ENCODE peak calls at places on chromosomes 7 and 10, in nine cellular contexts. J is breast epithelium; H is neural progenitor cell; R is pancreas; X is CD8-positive, alpha-beta memory T cell; Q is tibial artery; U is heart right ventricle; O is sigmoid colon; F is cardiac muscle cell. I is an unnamed sample. For H3K27me3 and H3K4me1, the result is how much of the 10 kb centered on the place peaks cover.

GRCh38 chr7:17441557-17441956 is 143.1 kb downstream of the AHR start:
- DNase-seq in R (no peak), F (no peak), H (no peak), O (no peak), X (no peak), Q (no peak), J (no peak), U (no peak), I (no peak)

GRCh38 chr10:85280014-85280413 is 951.6 kb downstream of the CCSER2 start:
- DNase-seq in R (no peak), F (no peak), X (no peak), U (no peak), J (no peak), O (no peak), H (peak), Q (no peak), I (no peak)

GRCh38 chr7:47906883-47907282 is 41.4 kb downstream of the PKD1L1 start:
- DNase-seq in O (no peak), R (no peak), F (no peak), J (no peak), X (no peak), Q (no peak), U (no peak), H (no peak), I (no peak)

GRCh38 chr7:693280-693679 is 33.2 kb upstream of the DNAAF5 start:
- DNase-seq in J (no peak), R (no peak), U (no peak), Q (no peak), H (no peak), X (no peak), F (no peak), O (peak), I (no peak)

GRCh38 chr7:42605800-42606199 is 306.1 kb downstream of the C7orf25 start:
- DNase-seq in J (no peak), R (no peak), U (no peak), H (no peak), X (no peak), O (no peak), Q (no peak), F (no peak), I (no peak)

GRCh38 chr7:106376026-106376799 is 91.4 kb upstream of the NAMPT start:
- DNase-seq in X (no peak), Q (no peak), U (no peak), H (no peak), F (no peak), J (no peak), O (no peak), R (no peak), I (no peak)

GRCh38 chr7:134695321-134695860 is 48.7 kb downstream of the BPGM start:
- DNase-seq in R (no peak), Q (no peak), X (no peak), U (no peak), J (no peak), F (no peak), H (no peak), O (no peak), I (peak)

GRCh38 chr10:5305374-5305773 is 59.4 kb upstream of the UCN3 start:
- DNase-seq in Q (no peak), H (no peak), O (no peak), R (peak), J (no peak), F (no peak), X (no peak), U (no peak), I (no peak)

GRCh38 chr10:122267849-122268737 is 3.0 kb upstream of the BTBD16 start:
- DNase-seq in U (peak), O (peak), R (peak), J (no peak), X (peak), Q (peak), H (peak), F (peak), I (peak)

GRCh38 chr7:22726849-22727792 is at the start of gene IL6:
- DNase-seq in F (peak), H (peak), U (peak), O (peak), X (no peak), J (peak), Q (peak), R (peak), I (peak)

GRCh38 chr7:8125680-8126444 is 136.1 kb downstream of the ICA1 start:
- DNase-seq in Q (no peak), U (no peak), R (no peak), O (no peak), H (no peak), J (peak), X (peak), F (no peak), I (no peak)

GRCh38 chr7:105353752-105354328 is 34.9 kb downstream of the SRPK2 start:
- DNase-seq in X (peak), J (no peak), H (no peak), R (no peak), F (no peak), U (peak), Q (peak), O (peak), I (no peak)

GRCh38 chr10:76297787-76298281 is 866.4 kb downstream of the LRMDA start:
- DNase-seq in O (no peak), Q (no peak), H (peak), X (no peak), U (no peak), J (no peak), F (no peak), R (peak), I (no peak)

GRCh38 chr7:82319674-82320118 is 123.9 kb downstream of the CACNA2D1 start:
- DNase-seq in H (peak), U (peak), Q (peak), J (no peak), X (no peak), R (peak), F (peak), O (peak), I (peak)

GRCh38 chr10:55358539-55358938 is 557.5 kb upstream of the PCDH15 start:
- DNase-seq in R (no peak), X (no peak), O (no peak), U (no peak), J (no peak), H (no peak), F (no peak), Q (no peak), I (no peak)

GRCh38 chr7:44313621-44314031 is 11.8 kb downstream of the CAMK2B start:
- DNase-seq in H (no peak), J (peak), F (no peak), U (no peak), Q (no peak), X (no peak), O (no peak), R (no peak), I (no peak)

GRCh38 chr7:120052884-120053382 is 220.0 kb upstream of the KCND2 start:
- DNase-seq in Q (peak), X (no peak), J (peak), H (no peak), R (no peak), U (peak), F (no peak), O (peak), I (no peak)

GRCh38 chr10:95346715-95347401 is 56.1 kb upstream of the PDLIM1 start:
- DNase-seq in J (no peak), X (no peak), U (no peak), F (peak), O (no peak), H (peak), R (no peak), Q (no peak), I (peak)

GRCh38 chr10:75857269-75857846 is 425.9 kb downstream of the LRMDA start:
- DNase-seq in R (no peak), F (no peak), U (no peak), X (no peak), O (no peak), Q (no peak), J (no peak), H (no peak), I (no peak)

GRCh38 chr10:70715853-70716795 is 43.8 kb downstream of the ADAMTS14 start:
- DNase-seq in R (no peak), J (no peak), F (no peak), Q (no peak), U (no peak), H (peak), O (no peak), X (no peak), I (no peak)

GRCh38 chr7:155584763-155585531 is 38.6 kb upstream of the CNPY1 start:
- DNase-seq in R (peak), Q (no peak), J (no peak), X (no peak), H (no peak), O (no peak), F (no peak), U (no peak), I (no peak)

GRCh38 chr10:86205761-86206145 is 160.8 kb downstream of the GRID1 start:
- DNase-seq in J (no peak), H (no peak), F (no peak), X (no peak), R (no peak), Q (no peak), U (no peak), O (peak), I (no peak)

DNA sequence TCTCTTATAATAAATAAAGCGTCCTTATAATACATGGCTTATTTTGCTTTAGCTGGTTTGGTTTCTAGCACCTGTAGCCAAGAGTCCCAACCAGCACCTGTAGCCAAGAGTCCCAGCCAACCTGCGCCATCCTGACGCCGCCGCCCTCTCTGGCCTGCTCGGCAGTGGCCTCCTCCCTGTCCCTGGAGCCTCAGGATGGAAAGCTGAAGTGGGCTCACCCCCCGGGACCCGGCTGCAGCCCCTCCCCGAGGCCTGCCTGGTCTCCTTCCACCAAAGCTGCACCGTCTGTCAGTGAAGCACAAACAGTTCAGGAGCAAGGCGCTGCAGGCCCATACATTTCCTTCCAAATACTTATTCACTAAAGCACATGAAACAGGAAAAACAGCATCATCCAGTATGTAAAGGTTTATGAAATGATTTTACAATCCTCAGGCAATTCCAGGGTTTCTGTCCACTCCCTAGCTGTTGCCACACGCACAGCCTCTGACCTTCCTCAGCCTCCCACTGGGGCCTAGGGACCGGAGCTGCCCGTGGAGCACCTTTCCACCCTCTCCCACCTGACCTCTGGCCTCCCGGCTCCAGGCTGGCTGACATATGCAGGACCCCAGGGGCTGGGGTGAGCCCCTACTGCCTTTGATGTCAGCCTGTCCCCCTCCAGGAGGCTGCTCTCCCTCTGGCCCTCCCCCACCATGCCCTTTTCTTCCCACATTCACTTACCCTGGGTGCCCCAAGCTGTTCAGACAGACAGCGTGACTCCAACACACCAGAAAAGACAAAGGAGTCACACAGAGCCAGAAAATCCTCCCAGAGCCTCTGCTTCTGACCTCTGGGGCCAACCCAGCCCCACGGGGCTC is 149.6 kb upstream of the PPP2R2D start:
- DNase-seq in X (no peak), Q (no peak), R (no peak), J (no peak), O (peak), U (no peak), F (no peak), H (peak), I (no peak)
- H3K27me3 ChIP-seq in X (under half), Q (under half), R (under half), J (under half), O (under half), U (under half), F (under half), H (under half), I (under half)

GRCh38 chr10:12193193-12193592 is 2.5 kb downstream of the NUDT5 start:
- DNase-seq in H (no peak), U (no peak), J (no peak), R (no peak), Q (no peak), O (no peak), F (no peak), X (no peak), I (no peak)
- H3K4me3 ChIP-seq in H (no peak), U (no peak), J (no peak), R (no peak), Q (no peak), O (no peak), F (no peak), X (no peak), I (no peak)

DNA sequence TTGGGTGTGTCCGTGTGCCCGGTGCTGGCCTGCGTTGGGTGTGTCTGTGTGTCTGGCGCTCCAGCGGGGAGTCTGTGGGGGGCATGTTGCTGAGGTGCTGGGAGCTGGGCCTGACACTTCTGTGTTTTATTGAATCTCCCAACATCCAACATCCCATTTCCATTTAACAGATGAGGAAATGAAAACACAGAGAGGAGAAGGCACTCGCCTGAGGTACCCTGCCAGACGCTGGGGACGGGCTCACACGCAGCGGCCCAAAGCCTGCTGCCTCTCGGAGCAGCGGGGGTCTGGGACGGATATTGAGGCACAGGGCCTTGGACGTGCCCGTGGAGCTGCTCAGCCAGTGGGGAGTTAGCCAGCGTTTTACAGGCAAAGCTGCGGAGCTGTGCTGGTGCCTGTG is 133.9 kb downstream of the DNAJB6 start:
- DNase-seq in Q (no peak), O (peak), U (no peak), H (no peak), F (no peak), R (no peak), X (no peak), J (no peak), I (no peak)
- H3K4me1 ChIP-seq in Q (under half), O (under half), U (under half), H (under half), F (under half), R (under half), X (under half), J (under half), I (under half)

DNA sequence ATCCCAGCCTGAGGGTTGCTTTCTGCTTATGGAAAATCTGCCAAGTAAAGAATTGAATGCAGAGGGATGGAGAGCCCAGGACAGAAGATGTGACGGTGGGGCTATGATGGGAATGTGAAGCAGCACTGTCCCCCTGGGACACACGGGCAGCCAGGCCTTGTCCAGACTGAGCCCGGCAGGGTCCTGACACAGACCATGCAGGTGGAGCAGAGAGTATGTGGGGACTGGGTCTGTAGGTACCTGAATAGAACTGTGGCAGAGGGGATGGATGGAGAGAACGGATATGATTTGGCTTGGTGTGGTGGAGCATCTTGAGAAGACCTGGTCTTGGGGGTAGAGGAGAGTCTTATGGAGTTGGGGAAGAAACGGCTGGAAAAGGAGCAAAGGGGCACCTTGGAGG is 732 bp upstream of the LRRC18 start:
- DNase-seq in R (no peak), Q (no peak), H (no peak), O (no peak), X (no peak), J (no peak), F (no peak), U (no peak), I (no peak)
- H3K27me3 ChIP-seq in R (under half), Q (under half), H (under half), O (under half), X (under half), J (under half), F (under half), U (under half), I (under half)

DNA sequence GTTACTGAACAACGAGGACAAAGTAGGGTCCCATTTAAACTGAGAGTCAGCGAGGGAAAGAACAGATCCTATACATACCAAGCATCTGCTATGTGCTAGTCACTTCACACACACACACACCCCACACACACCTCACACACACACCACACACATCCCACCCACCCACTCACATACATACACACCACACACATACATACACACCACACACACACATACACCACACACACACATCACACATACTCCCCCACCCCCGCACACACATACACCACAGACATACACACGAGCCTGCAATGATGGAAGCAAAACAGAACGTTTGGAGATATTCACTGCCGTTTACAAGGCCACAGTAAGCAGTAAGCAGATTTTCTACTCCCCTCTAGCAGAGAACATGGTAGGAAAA is 608 bp upstream of the GRB10 start:
- DNase-seq in O (no peak), U (no peak), R (no peak), H (no peak), Q (no peak), J (no peak), X (no peak), F (no peak), I (no peak)
- H3K4me3 ChIP-seq in O (peak), U (no peak), R (peak), H (peak), Q (peak), J (peak), X (no peak), F (no peak), I (peak)

I was measured in HAP-1.